ENCODE peak calls at places on chromosome 10, in ten cellular contexts. O is endothelial cell, P is psoas muscle, F is kidney, W is AG09309, G is H9, T is GM13977, X is GM20000, S is H1, Z is HFFc6. A is an unnamed sample.

GRCh38 chr10:71161429-71161828 is 50.9 kb upstream of the UNC5B start:
- DNase-seq in F (no peak), X (no peak), T (no peak), W (no peak), O (no peak), G (no peak), Z (no peak), P (no peak), S (no peak), A (no peak)

GRCh38 chr10:4034907-4035581 is 250.0 kb upstream of the KLF6 start:
- DNase-seq in T (no peak), X (no peak), O (no peak), W (no peak), F (no peak), Z (no peak), S (no peak), G (no peak), P (no peak), A (no peak)

GRCh38 chr10:62916157-62916603 is 100.0 kb upstream of the EGR2 start:
- DNase-seq in F (no peak), S (no peak), X (no peak), Z (peak; percentile 63), W (peak; percentile 93), O (no peak), T (no peak), G (no peak), P (no peak), A (no peak)

GRCh38 chr10:78830062-78830974 is 238.4 kb upstream of the ZMIZ1 start:
- DNase-seq in W (no peak), Z (peak; percentile 54), F (no peak), T (no peak), P (no peak), S (no peak), X (no peak), G (no peak), O (no peak), A (no peak)

GRCh38 chr10:92972066-92972870 is 88.3 kb upstream of the CYP26C1 start:
- DNase-seq in O (no peak), X (no peak), W (peak; percentile 62), G (no peak), P (no peak), Z (peak; percentile 85), F (no peak), S (no peak), T (no peak), A (no peak)

GRCh38 chr10:114301177-114301576 is 62.1 kb downstream of the VWA2 start:
- DNase-seq in G (peak; percentile 38), W (no peak), X (no peak), T (no peak), S (no peak), P (no peak), Z (no peak), O (no peak), F (peak; percentile 46), A (no peak)

GRCh38 chr10:123595661-123596060 is 70.5 kb upstream of the GPR26 start:
- DNase-seq in X (no peak), G (no peak), P (no peak), W (no peak), T (no peak), Z (no peak), F (no peak), S (no peak), O (no peak), A (no peak)

GRCh38 chr10:101545898-101546297 is 42.2 kb downstream of the POLL start:
- DNase-seq in O (no peak), P (no peak), W (no peak), S (no peak), G (no peak), F (no peak), T (no peak), Z (no peak), X (no peak), A (no peak)

GRCh38 chr10:28841625-28842024 is 164.3 kb downstream of the BAMBI start:
- DNase-seq in G (no peak), F (no peak), W (peak; percentile 42), P (no peak), S (no peak), T (no peak), X (no peak), O (no peak), Z (peak; percentile 41), A (no peak)

GRCh38 chr10:34905200-34905927 is 90.3 kb upstream of the PARD3 start:
- DNase-seq in O (no peak), Z (no peak), S (no peak), W (no peak), G (no peak), P (no peak), F (no peak), X (no peak), T (no peak), A (no peak)
- TF ChIP-seq CTCF in O (no peak), Z (no peak), S (peak; percentile 35), W (no peak), G (peak; percentile 17), P (no peak), F (no peak), X (no peak), T (no peak), A (no peak)

GRCh38 chr10:59290448-59290847 is 71.9 kb downstream of the FAM13C start:
- DNase-seq in S (no peak), P (no peak), X (peak; percentile 7), Z (no peak), G (no peak), W (no peak), O (no peak), T (peak; percentile 11), F (no peak), A (peak; percentile 17)
- TF ChIP-seq CTCF in S (no peak), P (no peak), X (no peak), Z (peak; percentile 15), G (no peak), W (no peak), O (no peak), T (no peak), F (no peak), A (no peak)

GRCh38 chr10:117419921-117420320 is 44.7 kb upstream of the PDZD8 start:
- DNase-seq in S (no peak), G (no peak), F (no peak), T (no peak), O (no peak), P (no peak), W (no peak), Z (peak; percentile 55), X (no peak), A (no peak)
- TF ChIP-seq CTCF in S (no peak), G (no peak), F (no peak), T (no peak), O (no peak), P (no peak), W (no peak), Z (peak; percentile 23), X (no peak), A (no peak)

GRCh38 chr10:98485959-98486358 is 39.2 kb upstream of the HPS1 start:
- DNase-seq in S (no peak), Z (peak; percentile 51), F (no peak), X (no peak), W (no peak), P (no peak), O (no peak), G (no peak), T (no peak), A (no peak)
- TF ChIP-seq CTCF in S (peak; percentile 17), Z (peak; percentile 36), F (no peak), X (no peak), W (no peak), P (no peak), O (no peak), G (peak; percentile 28), T (no peak), A (no peak)

GRCh38 chr10:43137971-43138756 is at the start of gene CSGALNACT2:
- DNase-seq in Z (peak; percentile 87), X (peak; percentile 95), W (peak; percentile 52), G (peak; percentile 69), S (no peak), O (peak; percentile 47), P (peak; percentile 91), T (peak; percentile 95), F (peak; percentile 93), A (peak; percentile 92)

GRCh38 chr10:43137701-43137970 is 609 bp upstream of the CSGALNACT2 start:
- DNase-seq in Z (peak; percentile 56), P (peak; percentile 68), T (no peak), F (peak; percentile 83), O (no peak), S (no peak), X (peak; percentile 64), W (no peak), G (no peak), A (peak; percentile 63)

GRCh38 chr10:43136995-43137700 is 1.1 kb upstream of the CSGALNACT2 start:
- DNase-seq in X (no peak), O (no peak), F (no peak), S (no peak), P (no peak), G (no peak), W (no peak), T (no peak), Z (no peak), A (no peak)

GRCh38 chr10:43140414-43140813 is 2.2 kb downstream of the CSGALNACT2 start:
- DNase-seq in S (no peak), X (peak; percentile 76), O (no peak), Z (peak; percentile 93), T (peak; percentile 77), F (no peak), P (no peak), G (no peak), W (peak; percentile 77), A (peak; percentile 69)

DNA sequence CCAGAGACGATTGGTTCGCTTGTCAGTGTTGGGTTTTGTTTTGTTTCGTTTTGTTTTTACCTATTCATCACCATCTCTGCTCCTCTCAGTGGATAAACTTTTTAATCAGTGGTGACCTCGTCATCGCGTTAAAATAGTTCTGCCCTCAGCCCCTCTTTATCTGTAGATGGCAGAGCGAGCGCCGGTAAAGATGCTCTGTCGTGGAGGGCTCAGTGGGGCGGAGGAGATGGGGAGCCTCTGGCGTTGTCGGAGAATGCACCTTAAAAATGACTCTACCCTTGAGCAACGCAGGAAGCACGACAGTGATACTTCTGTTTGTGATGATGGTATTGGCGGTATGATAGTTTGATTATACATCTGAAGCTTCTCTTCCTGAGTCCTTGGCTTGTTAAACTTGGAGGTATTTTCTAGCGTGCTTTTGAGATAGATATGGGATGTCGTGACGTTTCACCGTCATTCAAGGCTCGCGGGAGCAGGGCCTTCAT is 554 bp downstream of the CSGALNACT2 start:
- DNase-seq in S (no peak), O (no peak), G (no peak), P (no peak), T (peak; percentile 64), Z (peak; percentile 53), W (no peak), X (peak; percentile 71), F (no peak), A (peak; percentile 64)
- TF ChIP-seq CTCF in S (no peak), O (no peak), G (no peak), P (no peak), T (peak; percentile 17), Z (no peak), W (no peak), X (no peak), F (no peak), A (no peak)